ENCODE peak calls at places on chromosomes 11 and 22, in ten cellular contexts. B is hepatocyte; O is neural progenitor cell; Q is sigmoid colon; H is heart left ventricle; I is heart right ventricle; L is thoracic aorta; U is esophagus squamous epithelium; D is uterus; R is CD8-positive, alpha-beta T cell. F is an unnamed sample. For H3K4me1, the result is how much of the 10 kb centered on the place peaks cover.

GRCh38 chr11:64864135-64864472 is 14.3 kb downstream of the EHD1 start:
- DNase-seq in B (no peak), O (no peak), Q (no peak), H (no peak), I (no peak), L (no peak), U (no peak), D (no peak), R (no peak), F (no peak)

GRCh38 chr11:71150859-71151258 is 101.5 kb downstream of the SHANK2 start:
- DNase-seq in B (no peak), O (no peak), Q (no peak), H (no peak), I (no peak), L (no peak), U (no peak), D (no peak), R (no peak), F (no peak)

GRCh38 chr11:20762112-20762511 is 92.7 kb downstream of the NELL1 start:
- DNase-seq in B (no peak), O (peak), Q (no peak), H (no peak), I (no peak), L (no peak), U (no peak), D (no peak), R (no peak), F (no peak)

GRCh38 chr22:26884921-26885320 is 227.5 kb downstream of the MIAT start:
- DNase-seq in B (no peak), O (no peak), Q (no peak), H (no peak), I (no peak), L (peak), U (no peak), D (no peak), R (no peak), F (no peak)

GRCh38 chr11:118606157-118606843 is 1.1 kb upstream of the PHLDB1 start:
- DNase-seq in B (no peak), O (peak), Q (peak), H (no peak), I (peak), L (no peak), U (no peak), D (no peak), R (no peak), F (no peak)

GRCh38 chr11:117281159-117281558 is 10.0 kb upstream of the BACE1-AS start:
- DNase-seq in B (peak), O (no peak), Q (peak), H (no peak), I (no peak), L (no peak), U (no peak), D (peak), R (no peak), F (no peak)

GRCh38 chr11:92473736-92474135 is 249.1 kb downstream of the FAT3 start:
- DNase-seq in B (no peak), O (no peak), Q (no peak), H (no peak), I (no peak), L (no peak), U (no peak), D (no peak), R (no peak), F (no peak)

GRCh38 chr11:18066626-18067025 is 20.6 kb upstream of the TPH1 start:
- DNase-seq in B (no peak), O (no peak), Q (no peak), H (no peak), I (no peak), L (no peak), U (no peak), D (no peak), R (no peak), F (no peak)

GRCh38 chr22:37331034-37331428 is 48.7 kb downstream of the CYTH4 start:
- DNase-seq in B (no peak), O (no peak), Q (no peak), H (no peak), I (no peak), L (no peak), U (no peak), D (no peak), R (no peak), F (no peak)

GRCh38 chr11:2390871-2391662 is 9.5 kb upstream of the TSSC4 start:
- DNase-seq in B (no peak), O (peak), Q (peak), H (no peak), I (no peak), L (no peak), U (no peak), D (peak), R (no peak), F (no peak)

GRCh38 chr11:11843233-11843632 is 1.5 kb downstream of the USP47 start:
- DNase-seq in B (peak), O (peak), Q (no peak), H (no peak), I (no peak), L (no peak), U (no peak), D (no peak), R (no peak), F (no peak)

GRCh38 chr22:17964647-17965046 is 59.7 kb downstream of the MICAL3 start:
- DNase-seq in B (no peak), O (no peak), Q (no peak), H (no peak), I (no peak), L (no peak), U (no peak), D (no peak), R (no peak), F (peak)

GRCh38 chr11:116400081-116400480 is 372.7 kb downstream of the BUD13 start:
- DNase-seq in B (no peak), O (no peak), Q (no peak), H (no peak), I (no peak), L (no peak), U (no peak), D (no peak), R (no peak), F (no peak)

GRCh38 chr11:128394436-128395089 is 192.8 kb downstream of the ETS1 start:
- DNase-seq in B (no peak), O (no peak), Q (no peak), H (peak), I (peak), L (no peak), U (no peak), D (no peak), R (no peak), F (no peak)

GRCh38 chr11:63560506-63561179 is 2.5 kb downstream of the PLAAT2 start:
- DNase-seq in B (no peak), O (no peak), Q (peak), H (peak), I (peak), L (no peak), U (no peak), D (no peak), R (no peak), F (peak)

GRCh38 chr11:78420796-78421209 is 3.2 kb upstream of the GAB2 start:
- DNase-seq in B (peak), O (no peak), Q (peak), H (peak), I (peak), L (peak), U (no peak), D (peak), R (no peak), F (peak)

GRCh38 chr11:86477495-86478155 is 102.9 kb downstream of the CCDC81 start:
- DNase-seq in B (no peak), O (no peak), Q (no peak), H (peak), I (no peak), L (no peak), U (no peak), D (peak), R (no peak), F (peak)

GRCh38 chr11:107777094-107777493 is 65.2 kb upstream of the SLN start:
- DNase-seq in B (no peak), O (no peak), Q (no peak), H (no peak), I (no peak), L (no peak), U (no peak), D (no peak), R (no peak), F (no peak)

GRCh38 chr11:117523680-117524079 is 196.0 kb downstream of the CEP164 start:
- DNase-seq in B (no peak), O (no peak), Q (no peak), H (no peak), I (no peak), L (no peak), U (no peak), D (no peak), R (no peak), F (peak)

GRCh38 chr11:122167100-122167499 is 51.1 kb upstream of the BLID start:
- DNase-seq in B (no peak), O (no peak), Q (no peak), H (no peak), I (no peak), L (no peak), U (no peak), D (no peak), R (no peak), F (no peak)

GRCh38 chr11:23540101-23540561 is 679.9 kb upstream of the CCDC179 start:
- DNase-seq in B (peak), O (peak), Q (peak), H (no peak), I (no peak), L (no peak), U (no peak), D (no peak), R (no peak), F (no peak)

GRCh38 chr11:67002297-67002913 is 20.5 kb upstream of the SYT12 start:
- DNase-seq in B (no peak), O (peak), Q (no peak), H (no peak), I (no peak), L (no peak), U (no peak), D (no peak), R (no peak), F (no peak)

GRCh38 chr11:119832536-119832935 is 103.5 kb upstream of the NECTIN1 start:
- DNase-seq in B (peak), O (peak), Q (no peak), H (peak), I (peak), L (no peak), U (no peak), D (no peak), R (no peak), F (peak)

GRCh38 chr11:112016765-112017356 is 8.3 kb upstream of the DLAT start:
- DNase-seq in B (no peak), O (no peak), Q (no peak), H (no peak), I (no peak), L (no peak), U (no peak), D (no peak), R (no peak), F (no peak)

GRCh38 chr11:13929551-13929950 is 33.0 kb upstream of the SPON1 start:
- DNase-seq in B (no peak), O (peak), Q (no peak), H (no peak), I (no peak), L (no peak), U (no peak), D (no peak), R (no peak), F (no peak)

GRCh38 chr11:116275634-116276033 is 497.2 kb downstream of the BUD13 start:
- DNase-seq in B (no peak), O (no peak), Q (no peak), H (no peak), I (no peak), L (no peak), U (no peak), D (peak), R (no peak), F (no peak)

GRCh38 chr11:72954860-72955259 is 140.6 kb downstream of the ATG16L2 start:
- DNase-seq in B (no peak), O (no peak), Q (no peak), H (no peak), I (peak), L (no peak), U (no peak), D (no peak), R (no peak), F (peak)

GRCh38 chr22:19694696-19695095 is 19.6 kb upstream of the SEPTIN5 start:
- DNase-seq in B (no peak), O (no peak), Q (no peak), H (no peak), I (no peak), L (no peak), U (no peak), D (no peak), R (no peak), F (no peak)

GRCh38 chr11:93842461-93842860 is 8.0 kb downstream of the VSTM5 start:
- DNase-seq in B (no peak), O (no peak), Q (no peak), H (no peak), I (no peak), L (no peak), U (no peak), D (no peak), R (no peak), F (no peak)

GRCh38 chr11:28139848-28140415 is 31.7 kb downstream of the METTL15 start:
- DNase-seq in B (no peak), O (no peak), Q (no peak), H (no peak), I (no peak), L (no peak), U (no peak), D (no peak), R (no peak), F (no peak)

GRCh38 chr22:17931400-17931825 is 92.9 kb downstream of the MICAL3 start:
- DNase-seq in B (no peak), O (no peak), Q (no peak), H (peak), I (peak), L (no peak), U (no peak), D (peak), R (no peak), F (peak)

GRCh38 chr22:39654959-39655579 is 84.5 kb downstream of the CACNA1I start:
- DNase-seq in B (no peak), O (no peak), Q (no peak), H (no peak), I (no peak), L (no peak), U (no peak), D (no peak), R (no peak), F (no peak)

GRCh38 chr11:47443028-47443700 is 5.8 kb downstream of the RAPSN start:
- DNase-seq in B (no peak), O (no peak), Q (no peak), H (no peak), I (no peak), L (no peak), U (no peak), D (no peak), R (no peak), F (peak)

GRCh38 chr11:2902784-2903671 is 17.5 kb upstream of the CDKN1C start:
- DNase-seq in B (peak), O (peak), Q (no peak), H (no peak), I (no peak), L (no peak), U (no peak), D (no peak), R (no peak), F (no peak)

GRCh38 chr22:43434601-43435311 is 22.9 kb downstream of the MPPED1 start:
- DNase-seq in B (no peak), O (no peak), Q (peak), H (no peak), I (no peak), L (no peak), U (no peak), D (no peak), R (no peak), F (no peak)

GRCh38 chr22:22030493-22031182 is 48.1 kb upstream of the TOP3B start:
- DNase-seq in B (peak), O (no peak), Q (no peak), H (no peak), I (no peak), L (no peak), U (no peak), D (peak), R (no peak), F (no peak)
- TF ChIP-seq CTCF in B (peak), O (peak), Q (no peak), H (peak), I (peak), L (no peak), U (no peak), D (peak), R (no peak), F (no peak)

GRCh38 chr11:60921259-60921658 is 3.0 kb upstream of the TMEM132A start:
- DNase-seq in B (no peak), O (no peak), Q (no peak), H (no peak), I (no peak), L (no peak), U (no peak), D (no peak), R (no peak), F (no peak)
- H3K4me1 ChIP-seq in B (under half), O (under half), Q (under half), H (half or more), I (half or more), L (under half), U (half or more), D (under half), R (under half), F (under half)

DNA sequence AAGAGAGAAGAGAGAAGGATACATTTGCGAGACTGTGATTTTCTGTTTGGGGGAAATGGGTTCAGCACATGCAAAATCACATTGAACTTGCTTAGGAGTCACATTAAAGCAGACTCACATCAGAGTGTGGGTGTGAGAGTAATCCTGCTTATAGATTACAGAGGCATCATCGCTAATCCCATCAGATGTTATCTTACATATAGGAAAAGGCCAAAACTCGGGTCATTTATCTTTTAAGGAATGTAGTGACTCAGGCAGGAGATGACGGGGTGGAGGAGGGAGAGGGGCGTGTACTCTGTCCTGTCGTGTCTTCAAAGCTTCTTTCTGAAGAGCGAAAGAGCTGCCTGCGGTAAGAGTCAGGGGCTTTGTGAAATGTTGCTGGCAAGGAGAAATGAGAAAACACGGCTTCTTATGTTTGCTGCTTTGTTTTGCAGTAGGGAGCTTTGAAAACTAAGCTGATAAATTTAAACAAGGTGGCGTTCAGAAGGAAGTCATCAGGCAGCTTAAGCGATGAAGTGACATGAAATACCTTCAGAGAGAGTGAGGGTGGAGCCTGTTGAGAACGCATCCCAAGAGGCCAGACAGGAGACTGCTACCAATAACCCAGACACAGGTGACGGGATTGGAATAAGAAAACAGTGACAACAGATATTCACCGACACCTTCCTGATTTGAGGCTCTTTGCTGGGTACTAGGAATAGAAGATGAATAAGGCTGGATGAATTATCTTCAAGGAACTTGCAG is 2.2 kb upstream of the C11orf16 start:
- DNase-seq in B (peak), O (no peak), Q (no peak), H (no peak), I (no peak), L (no peak), U (no peak), D (no peak), R (no peak), F (no peak)
- H3K4me3 ChIP-seq in B (no peak), O (no peak), Q (no peak), H (no peak), I (no peak), L (no peak), U (no peak), D (no peak), R (no peak), F (no peak)

GRCh38 chr22:25702046-25702445 is 39.9 kb upstream of the MYO18B start:
- DNase-seq in B (no peak), O (no peak), Q (no peak), H (no peak), I (no peak), L (no peak), U (no peak), D (no peak), R (no peak), F (no peak)
- TF ChIP-seq CTCF in B (peak), O (peak), Q (peak), H (peak), I (peak), L (peak), U (no peak), D (peak), R (no peak), F (peak)

DNA sequence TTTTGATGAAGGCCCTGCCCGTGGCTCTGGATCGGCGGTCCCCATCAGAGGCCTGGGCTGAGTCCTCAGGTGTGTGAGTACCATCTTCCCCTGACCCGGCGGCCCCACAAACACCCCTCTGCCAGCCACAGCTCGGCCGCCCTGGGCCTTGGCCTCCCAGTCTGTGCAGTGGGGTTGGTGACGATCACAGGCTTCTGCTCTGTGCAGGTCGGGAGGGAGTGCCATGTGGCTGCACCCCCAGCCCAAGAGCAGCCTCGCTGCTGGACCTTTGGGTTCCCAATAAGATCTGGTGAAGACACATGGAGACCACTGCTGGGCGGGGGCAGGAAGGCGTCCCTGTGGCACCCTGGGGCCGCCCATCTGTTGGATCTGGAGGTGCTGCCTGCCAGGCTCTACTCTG is 47.1 kb upstream of the PPARA start:
- DNase-seq in B (no peak), O (no peak), Q (no peak), H (no peak), I (no peak), L (no peak), U (no peak), D (no peak), R (no peak), F (no peak)
- H3K4me1 ChIP-seq in B (under half), O (under half), Q (half or more), H (half or more), I (half or more), L (half or more), U (half or more), D (under half), R (under half), F (under half)

GRCh38 chr22:50326225-50326958 is 420 bp downstream of the DENND6B start:
- DNase-seq in B (no peak), O (no peak), Q (no peak), H (no peak), I (no peak), L (no peak), U (no peak), D (no peak), R (no peak), F (no peak)
- H3K4me3 ChIP-seq in B (peak), O (peak), Q (peak), H (peak), I (peak), L (peak), U (peak), D (peak), R (no peak), F (peak)

F was measured in thyroid gland.